ENCODE peak calls at places on chromosomes 6 and 20, in six cellular contexts. One of them, this sample, is unnamed.

GRCh38 chr6:9404351-9405146 is 969.2 kb upstream of the SLC35B3 start:
- DNase-seq in left lung: no peak
- DNase-seq in AG10803: peak
- DNase-seq in heart right ventricle: no peak
- DNase-seq in astrocyte of the cerebellum: peak
- DNase-seq in GM06990: no peak
- DNase-seq in this sample: no peak

GRCh38 chr6:117496383-117496990 is 14.0 kb downstream of the DCBLD1 start:
- DNase-seq in left lung: no peak
- DNase-seq in AG10803: peak
- DNase-seq in GM06990: no peak
- DNase-seq in heart right ventricle: no peak
- DNase-seq in astrocyte of the cerebellum: no peak
- DNase-seq in this sample: no peak

GRCh38 chr6:41160933-41161332 is 2.0 kb downstream of the TREM2 start:
- DNase-seq in astrocyte of the cerebellum: no peak
- DNase-seq in GM06990: no peak
- DNase-seq in AG10803: no peak
- DNase-seq in heart right ventricle: no peak
- DNase-seq in left lung: no peak
- DNase-seq in this sample: no peak

GRCh38 chr6:134517145-134517658 is 199.3 kb upstream of the SGK1 start:
- DNase-seq in GM06990: no peak
- DNase-seq in AG10803: peak
- DNase-seq in left lung: peak
- DNase-seq in heart right ventricle: peak
- DNase-seq in astrocyte of the cerebellum: peak
- DNase-seq in this sample: peak

GRCh38 chr6:33744895-33745546 is 1.7 kb downstream of the IP6K3 start:
- DNase-seq in astrocyte of the cerebellum: no peak
- DNase-seq in AG10803: no peak
- DNase-seq in left lung: no peak
- DNase-seq in GM06990: no peak
- DNase-seq in heart right ventricle: no peak
- DNase-seq in this sample: no peak

GRCh38 chr6:35181313-35181932 is 32.3 kb upstream of the SCUBE3 start:
- DNase-seq in left lung: no peak
- DNase-seq in heart right ventricle: peak
- DNase-seq in AG10803: peak
- DNase-seq in GM06990: no peak
- DNase-seq in astrocyte of the cerebellum: no peak
- DNase-seq in this sample: peak

GRCh38 chr6:34490390-34491090 is 24.7 kb downstream of the PACSIN1 start:
- DNase-seq in heart right ventricle: no peak
- DNase-seq in left lung: no peak
- DNase-seq in AG10803: no peak
- DNase-seq in GM06990: no peak
- DNase-seq in astrocyte of the cerebellum: no peak
- DNase-seq in this sample: no peak

GRCh38 chr20:431012-431904 is 23.2 kb downstream of the RBCK1 start:
- DNase-seq in GM06990: no peak
- DNase-seq in astrocyte of the cerebellum: peak
- DNase-seq in heart right ventricle: peak
- DNase-seq in left lung: no peak
- DNase-seq in AG10803: peak
- DNase-seq in this sample: peak

GRCh38 chr6:52285174-52286068 is 879 bp upstream of the MCM3 start:
- DNase-seq in GM06990: peak
- DNase-seq in AG10803: peak
- DNase-seq in astrocyte of the cerebellum: no peak
- DNase-seq in heart right ventricle: no peak
- DNase-seq in left lung: no peak
- DNase-seq in this sample: peak

GRCh38 chr6:31622678-31623077 is 2.2 kb downstream of the PRRC2A start:
- DNase-seq in astrocyte of the cerebellum: no peak
- DNase-seq in GM06990: no peak
- DNase-seq in heart right ventricle: no peak
- DNase-seq in AG10803: no peak
- DNase-seq in left lung: no peak
- DNase-seq in this sample: no peak

GRCh38 chr20:59075934-59076508 is 33.4 kb upstream of the PRELID3B start:
- DNase-seq in heart right ventricle: no peak
- DNase-seq in left lung: no peak
- DNase-seq in GM06990: no peak
- DNase-seq in astrocyte of the cerebellum: no peak
- DNase-seq in AG10803: no peak
- DNase-seq in this sample: no peak

GRCh38 chr6:148307400-148307799 is 35.2 kb upstream of the SASH1 start:
- DNase-seq in astrocyte of the cerebellum: no peak
- DNase-seq in GM06990: no peak
- DNase-seq in left lung: no peak
- DNase-seq in AG10803: no peak
- DNase-seq in heart right ventricle: no peak
- DNase-seq in this sample: no peak

GRCh38 chr20:44642203-44643153 is 9.0 kb downstream of the ADA start:
- DNase-seq in GM06990: peak
- DNase-seq in left lung: no peak
- DNase-seq in AG10803: peak
- DNase-seq in heart right ventricle: peak
- DNase-seq in astrocyte of the cerebellum: peak
- DNase-seq in this sample: peak

DNA sequence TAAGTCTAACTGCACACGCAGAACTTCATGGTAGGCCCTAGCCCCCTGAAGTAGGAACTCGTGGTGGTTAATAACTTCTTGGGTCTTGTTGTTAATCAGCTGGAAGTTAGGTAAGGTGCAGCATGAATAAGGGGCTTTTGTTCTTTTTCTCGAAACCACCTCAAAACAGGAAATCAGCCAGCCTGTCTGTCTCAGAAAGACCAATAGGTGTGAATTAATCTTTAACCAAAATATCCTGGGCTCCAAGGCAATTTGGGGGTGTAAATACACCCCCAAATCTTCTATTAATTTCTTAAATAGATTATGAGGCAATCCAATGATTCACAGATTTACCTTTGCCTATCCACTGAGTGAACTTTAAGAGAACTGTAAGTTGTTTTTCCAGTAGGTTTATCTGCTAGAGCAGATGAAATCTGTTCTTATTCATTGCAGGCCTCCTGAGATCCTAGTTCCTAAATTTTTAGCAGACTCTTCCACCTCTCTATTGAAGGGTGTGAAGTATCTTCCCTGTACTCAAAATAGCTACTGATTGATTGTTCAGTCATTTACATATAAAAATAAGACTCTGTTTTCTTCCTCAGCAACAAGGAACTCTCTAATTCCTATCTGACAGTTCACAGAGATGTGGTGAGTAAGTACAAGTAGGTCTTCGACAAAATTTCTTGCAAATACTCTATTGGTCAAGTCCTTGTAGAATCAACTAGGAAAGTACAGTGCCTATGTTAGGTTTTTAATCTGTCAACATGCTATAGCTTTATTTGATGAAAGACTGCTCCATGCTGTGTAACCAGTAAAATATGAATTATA is 427.1 kb upstream of the NOX3 start:
- DNase-seq in GM06990: peak
- DNase-seq in heart right ventricle: no peak
- DNase-seq in AG10803: no peak
- DNase-seq in left lung: no peak
- DNase-seq in astrocyte of the cerebellum: no peak
- DNase-seq in this sample: no peak
- H3K4me3 ChIP-seq in GM06990: no peak
- H3K4me3 ChIP-seq in heart right ventricle: no peak
- H3K4me3 ChIP-seq in AG10803: no peak
- H3K4me3 ChIP-seq in left lung: no peak
- H3K4me3 ChIP-seq in astrocyte of the cerebellum: no peak
- H3K4me3 ChIP-seq in this sample: no peak

GRCh38 chr6:113855500-113856010 is 1.6 kb upstream of the MARCKS start:
- DNase-seq in left lung: peak
- DNase-seq in astrocyte of the cerebellum: no peak
- DNase-seq in heart right ventricle: no peak
- DNase-seq in GM06990: peak
- DNase-seq in AG10803: peak
- DNase-seq in this sample: no peak
- H3K4me3 ChIP-seq in left lung: peak
- H3K4me3 ChIP-seq in astrocyte of the cerebellum: peak
- H3K4me3 ChIP-seq in heart right ventricle: peak
- H3K4me3 ChIP-seq in GM06990: peak
- H3K4me3 ChIP-seq in AG10803: peak
- H3K4me3 ChIP-seq in this sample: peak

GRCh38 chr6:79543886-79544285 is 6.7 kb upstream of the LCA5 start:
- DNase-seq in GM06990: no peak
- DNase-seq in heart right ventricle: no peak
- DNase-seq in astrocyte of the cerebellum: no peak
- DNase-seq in AG10803: no peak
- DNase-seq in left lung: no peak
- DNase-seq in this sample: no peak
- H3K4me3 ChIP-seq in GM06990: no peak
- H3K4me3 ChIP-seq in heart right ventricle: no peak
- H3K4me3 ChIP-seq in astrocyte of the cerebellum: no peak
- H3K4me3 ChIP-seq in AG10803: no peak
- H3K4me3 ChIP-seq in left lung: no peak
- H3K4me3 ChIP-seq in this sample: no peak

DNA sequence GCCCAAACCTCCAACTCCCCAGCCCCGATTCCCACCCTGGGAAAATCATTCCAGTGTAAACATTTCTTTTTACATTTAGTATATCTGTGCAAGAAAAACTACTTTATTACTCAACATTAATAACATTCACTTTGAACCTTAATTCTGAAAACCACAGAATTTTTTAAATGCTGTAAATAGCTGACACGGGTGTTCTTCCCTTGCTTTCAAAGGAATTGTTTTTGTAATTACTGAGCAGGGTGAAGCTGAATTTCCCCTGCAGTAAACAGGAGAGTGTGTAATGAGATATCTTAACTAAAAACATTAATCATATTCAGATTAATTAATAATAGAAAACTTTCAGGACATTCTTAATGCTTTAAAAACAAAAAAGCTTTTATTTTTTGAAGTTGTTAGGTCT is 99.3 kb upstream of the CITED2 start:
- DNase-seq in astrocyte of the cerebellum: no peak
- DNase-seq in heart right ventricle: no peak
- DNase-seq in GM06990: no peak
- DNase-seq in AG10803: peak
- DNase-seq in left lung: no peak
- DNase-seq in this sample: no peak
- H3K4me3 ChIP-seq in astrocyte of the cerebellum: no peak
- H3K4me3 ChIP-seq in heart right ventricle: no peak
- H3K4me3 ChIP-seq in GM06990: no peak
- H3K4me3 ChIP-seq in AG10803: no peak
- H3K4me3 ChIP-seq in left lung: no peak
- H3K4me3 ChIP-seq in this sample: no peak

GRCh38 chr6:88166493-88166900 is 350 bp upstream of the CNR1 start:
- DNase-seq in AG10803: no peak
- DNase-seq in left lung: peak
- DNase-seq in heart right ventricle: no peak
- DNase-seq in astrocyte of the cerebellum: no peak
- DNase-seq in GM06990: peak
- DNase-seq in this sample: no peak

GRCh38 chr6:88167625-88167937 is 1.4 kb upstream of the CNR1 start:
- DNase-seq in GM06990: no peak
- DNase-seq in AG10803: no peak
- DNase-seq in astrocyte of the cerebellum: no peak
- DNase-seq in left lung: no peak
- DNase-seq in heart right ventricle: no peak
- DNase-seq in this sample: no peak

GRCh38 chr6:88165877-88166492 is at the start of gene CNR1:
- DNase-seq in astrocyte of the cerebellum: no peak
- DNase-seq in AG10803: peak
- DNase-seq in heart right ventricle: peak
- DNase-seq in left lung: peak
- DNase-seq in GM06990: peak
- DNase-seq in this sample: no peak

GRCh38 chr6:88168362-88168761 is 2.2 kb upstream of the CNR1 start:
- DNase-seq in AG10803: no peak
- DNase-seq in left lung: no peak
- DNase-seq in astrocyte of the cerebellum: no peak
- DNase-seq in GM06990: no peak
- DNase-seq in heart right ventricle: no peak
- DNase-seq in this sample: no peak

GRCh38 chr6:88166901-88167624 is 916 bp upstream of the CNR1 start:
- DNase-seq in left lung: peak
- DNase-seq in GM06990: peak
- DNase-seq in heart right ventricle: no peak
- DNase-seq in astrocyte of the cerebellum: no peak
- DNase-seq in AG10803: no peak
- DNase-seq in this sample: no peak
- H3K4me3 ChIP-seq in left lung: peak
- H3K4me3 ChIP-seq in GM06990: peak
- H3K4me3 ChIP-seq in heart right ventricle: peak
- H3K4me3 ChIP-seq in astrocyte of the cerebellum: peak
- H3K4me3 ChIP-seq in AG10803: no peak
- H3K4me3 ChIP-seq in this sample: no peak

GRCh38 chr6:152625213-152625612 is 11.9 kb downstream of the SYNE1 start:
- DNase-seq in AG10803: no peak
- DNase-seq in heart right ventricle: no peak
- DNase-seq in GM06990: no peak
- DNase-seq in astrocyte of the cerebellum: no peak
- DNase-seq in left lung: no peak
- DNase-seq in this sample: no peak
- H3K4me3 ChIP-seq in AG10803: no peak
- H3K4me3 ChIP-seq in heart right ventricle: no peak
- H3K4me3 ChIP-seq in GM06990: no peak
- H3K4me3 ChIP-seq in astrocyte of the cerebellum: no peak
- H3K4me3 ChIP-seq in left lung: no peak
- H3K4me3 ChIP-seq in this sample: no peak

GRCh38 chr6:166335378-166336366 is 6.7 kb downstream of the SFT2D1 start:
- DNase-seq in astrocyte of the cerebellum: no peak
- DNase-seq in AG10803: no peak
- DNase-seq in left lung: no peak
- DNase-seq in GM06990: no peak
- DNase-seq in heart right ventricle: no peak
- DNase-seq in this sample: no peak
- H3K4me3 ChIP-seq in astrocyte of the cerebellum: no peak
- H3K4me3 ChIP-seq in AG10803: no peak
- H3K4me3 ChIP-seq in left lung: no peak
- H3K4me3 ChIP-seq in GM06990: no peak
- H3K4me3 ChIP-seq in heart right ventricle: no peak
- H3K4me3 ChIP-seq in this sample: no peak